ENCODE peak calls at places on chromosomes 16 and 17, in four cellular contexts. A is K562, M is A549, V is HepG2. E is an unnamed sample.

GRCh38 chr16:49489686-49490320 is 116.2 kb downstream of the C16orf78 start:
- DNase-seq in A (no peak), M (no peak), V (no peak), E (no peak)

GRCh38 chr17:29251969-29252866 is 5.6 kb downstream of the CRYBA1 start:
- DNase-seq in A (peak; percentile 38), M (peak; percentile 63), V (no peak), E (no peak)

GRCh38 chr17:7296189-7296861 is 1.9 kb upstream of the YBX2 start:
- DNase-seq in A (peak; percentile 77), M (peak; percentile 86), V (peak; percentile 56), E (peak; percentile 94)

GRCh38 chr17:27539794-27540193 is 83.5 kb downstream of the KSR1 start:
- DNase-seq in A (no peak), M (no peak), V (no peak), E (no peak)

GRCh38 chr17:77373298-77374169 is 232.8 kb downstream of the SEC14L1 start:
- DNase-seq in A (no peak), M (no peak), V (no peak), E (peak; percentile 51)

GRCh38 chr16:48526058-48526957 is 83.7 kb downstream of the N4BP1 start:
- DNase-seq in A (no peak), M (peak; percentile 44), V (peak; percentile 85), E (peak; percentile 72)

GRCh38 chr16:1155353-1156110 is 2.6 kb downstream of the CACNA1H start:
- DNase-seq in A (no peak), M (no peak), V (peak; percentile 39), E (no peak)

GRCh38 chr17:73757324-73757942 is 113.2 kb upstream of the SDK2 start:
- DNase-seq in A (no peak), M (no peak), V (no peak), E (no peak)

GRCh38 chr16:1108299-1109252 is 12.5 kb upstream of the C1QTNF8 start:
- DNase-seq in A (no peak), M (no peak), V (no peak), E (peak; percentile 54)

GRCh38 chr17:751269-752001 is 629 bp downstream of the GEMIN4 start:
- DNase-seq in A (no peak), M (peak; percentile 58), V (no peak), E (peak; percentile 16)

GRCh38 chr17:32111141-32111771 is 31.0 kb upstream of the RHOT1 start:
- DNase-seq in A (peak; percentile 46), M (no peak), V (peak; percentile 52), E (peak; percentile 73)

GRCh38 chr16:30142672-30143346 is 19.8 kb upstream of the MAPK3 start:
- DNase-seq in A (no peak), M (no peak), V (peak; percentile 61), E (no peak)

GRCh38 chr16:23334950-23335349 is 32.8 kb downstream of the SCNN1B start:
- DNase-seq in A (no peak), M (no peak), V (no peak), E (no peak)

GRCh38 chr16:67016681-67017450 is 12.1 kb upstream of the CBFB start:
- DNase-seq in A (no peak), M (no peak), V (no peak), E (no peak)

GRCh38 chr16:70703041-70703834 is 17.4 kb upstream of the MTSS2 start:
- DNase-seq in A (peak; percentile 48), M (peak; percentile 40), V (peak; percentile 79), E (peak; percentile 45)

GRCh38 chr17:73802314-73802713 is 158.1 kb upstream of the SDK2 start:
- DNase-seq in A (no peak), M (no peak), V (peak; percentile 73), E (no peak)

GRCh38 chr16:57446530-57447141 is 549 bp downstream of the CIAPIN1 start:
- DNase-seq in A (peak; percentile 33), M (peak; percentile 35), V (no peak), E (no peak)

GRCh38 chr16:11219188-11219587 is 36.8 kb downstream of the SOCS1 start:
- DNase-seq in A (no peak), M (no peak), V (no peak), E (no peak)

GRCh38 chr16:70544548-70544947 is 20.9 kb downstream of the SF3B3 start:
- DNase-seq in A (no peak), M (no peak), V (no peak), E (no peak)

GRCh38 chr16:75614247-75614897 is 8.7 kb downstream of the ADAT1 start:
- DNase-seq in A (no peak), M (no peak), V (no peak), E (no peak)

GRCh38 chr17:55547027-55547670 is 35.9 kb upstream of the SMIM36 start:
- DNase-seq in A (no peak), M (no peak), V (no peak), E (no peak)

GRCh38 chr16:2483160-2483559 is 8.2 kb downstream of the TBC1D24 start:
- DNase-seq in A (no peak), M (no peak), V (no peak), E (no peak)

GRCh38 chr17:18379246-18380146 is 1.9 kb downstream of the EVPLL start:
- DNase-seq in A (no peak), M (no peak), V (no peak), E (no peak)

GRCh38 chr17:44176257-44176656 is 5.8 kb downstream of the ASB16 start:
- DNase-seq in A (no peak), M (no peak), V (no peak), E (no peak)

GRCh38 chr17:72254808-72255449 is 134.1 kb downstream of the SOX9 start:
- DNase-seq in A (no peak), M (no peak), V (no peak), E (no peak)
- TF ChIP-seq NR3C1 in A (no peak), M (no peak), V (no peak), E (no peak)

DNA sequence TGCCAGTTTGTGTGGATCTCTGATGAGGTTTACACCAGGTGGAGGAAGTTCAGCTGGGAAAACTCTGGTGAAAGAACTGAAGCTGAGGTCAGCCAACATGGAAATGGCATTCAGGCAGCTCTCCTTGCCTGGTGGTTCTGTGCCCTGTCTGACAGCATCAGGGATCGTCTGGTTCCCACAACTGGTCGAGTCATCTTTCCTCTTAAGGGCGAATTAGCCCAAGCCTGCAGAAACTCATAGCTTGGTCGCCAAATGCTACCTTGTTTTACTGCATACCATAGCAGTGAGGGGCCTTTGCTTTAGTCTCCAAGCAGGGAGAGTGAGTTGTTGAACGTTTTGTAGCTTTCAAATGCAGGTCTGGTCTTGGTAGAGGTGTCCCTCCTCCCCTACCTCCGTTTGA is 7.2 kb downstream of the PLCG2 start:
- DNase-seq in A (no peak), M (no peak), V (no peak), E (no peak)
- TF ChIP-seq NR3C1 in A (no peak), M (no peak), V (no peak), E (no peak)

GRCh38 chr17:72515291-72516065 is 394.7 kb downstream of the SOX9 start:
- DNase-seq in A (no peak), M (no peak), V (no peak), E (no peak)

GRCh38 chr17:72514321-72514861 is 393.6 kb downstream of the SOX9 start:
- DNase-seq in A (no peak), M (no peak), V (no peak), E (no peak)

GRCh38 chr17:72512649-72513556 is 392.1 kb downstream of the SOX9 start:
- DNase-seq in A (no peak), M (no peak), V (no peak), E (no peak)

GRCh38 chr17:72516772-72517399 is 396.1 kb downstream of the SOX9 start:
- DNase-seq in A (no peak), M (peak; percentile 59), V (peak; percentile 72), E (no peak)

GRCh38 chr17:72514888-72515287 is 394.1 kb downstream of the SOX9 start:
- DNase-seq in A (no peak), M (no peak), V (no peak), E (no peak)
- TF ChIP-seq NR3C1 in A (no peak), M (no peak), V (no peak), E (no peak)

GRCh38 chr17:38510424-38511125 is 82.3 kb downstream of the ARHGAP23 start:
- DNase-seq in A (peak; percentile 79), M (no peak), V (peak; percentile 39), E (peak; percentile 65)
- TF ChIP-seq NR3C1 in A (no peak), M (no peak), V (no peak), E (no peak)

GRCh38 chr17:64706224-64707076 is 44.3 kb upstream of the SMURF2 start:
- DNase-seq in A (no peak), M (peak; percentile 59), V (peak; percentile 46), E (no peak)
- TF ChIP-seq NR3C1 in A (no peak), M (no peak), V (no peak), E (no peak)

GRCh38 chr16:88817785-88818609 is 6.3 kb upstream of the APRT start:
- DNase-seq in A (no peak), M (no peak), V (no peak), E (no peak)

GRCh38 chr16:88816736-88817535 is 5.2 kb upstream of the APRT start:
- DNase-seq in A (no peak), M (no peak), V (no peak), E (no peak)

GRCh38 chr16:88814144-88814502 is 2.4 kb upstream of the APRT start:
- DNase-seq in A (no peak), M (no peak), V (no peak), E (no peak)

GRCh38 chr16:88815227-88815626 is 3.5 kb upstream of the APRT start:
- DNase-seq in A (no peak), M (no peak), V (no peak), E (no peak)

DNA sequence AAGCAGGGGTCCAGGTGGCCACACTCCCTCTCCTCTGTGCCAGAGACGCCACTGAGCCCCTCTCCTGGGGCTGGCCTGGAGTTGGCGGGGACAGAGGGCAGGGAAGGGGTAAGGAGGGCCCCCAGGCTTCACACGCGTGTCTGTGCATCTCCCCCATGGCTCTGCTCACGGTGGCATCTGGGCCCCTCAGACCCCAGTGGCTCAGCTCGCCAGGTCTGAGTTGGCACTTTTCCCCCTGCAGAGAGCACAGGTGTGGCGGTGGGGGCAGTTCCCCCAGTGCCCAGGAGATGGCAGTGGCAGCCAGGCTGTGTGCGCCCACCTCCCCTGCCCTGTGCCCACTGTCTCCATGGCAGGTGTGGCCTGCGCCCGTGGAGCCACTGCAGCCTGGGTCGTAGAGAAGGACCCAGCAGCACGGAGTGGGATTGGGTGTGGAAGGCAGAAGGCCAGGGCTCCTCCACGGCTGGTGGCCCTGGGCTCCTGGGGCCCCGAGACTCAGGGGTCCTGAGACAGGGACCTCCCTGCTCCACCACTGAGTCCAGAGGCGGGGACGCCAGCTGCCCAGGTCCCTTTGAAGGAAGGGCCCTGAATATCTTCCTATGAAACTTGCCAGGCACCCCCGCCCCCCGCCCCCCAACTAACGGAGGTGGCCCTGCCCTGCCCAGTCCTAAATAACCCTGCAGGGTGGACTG is 4.3 kb upstream of the APRT start:
- DNase-seq in A (peak; percentile 43), M (peak; percentile 37), V (peak; percentile 35), E (peak; percentile 69)
- TF ChIP-seq NR3C1 in A (no peak), M (no peak), V (no peak), E (no peak)

DNA sequence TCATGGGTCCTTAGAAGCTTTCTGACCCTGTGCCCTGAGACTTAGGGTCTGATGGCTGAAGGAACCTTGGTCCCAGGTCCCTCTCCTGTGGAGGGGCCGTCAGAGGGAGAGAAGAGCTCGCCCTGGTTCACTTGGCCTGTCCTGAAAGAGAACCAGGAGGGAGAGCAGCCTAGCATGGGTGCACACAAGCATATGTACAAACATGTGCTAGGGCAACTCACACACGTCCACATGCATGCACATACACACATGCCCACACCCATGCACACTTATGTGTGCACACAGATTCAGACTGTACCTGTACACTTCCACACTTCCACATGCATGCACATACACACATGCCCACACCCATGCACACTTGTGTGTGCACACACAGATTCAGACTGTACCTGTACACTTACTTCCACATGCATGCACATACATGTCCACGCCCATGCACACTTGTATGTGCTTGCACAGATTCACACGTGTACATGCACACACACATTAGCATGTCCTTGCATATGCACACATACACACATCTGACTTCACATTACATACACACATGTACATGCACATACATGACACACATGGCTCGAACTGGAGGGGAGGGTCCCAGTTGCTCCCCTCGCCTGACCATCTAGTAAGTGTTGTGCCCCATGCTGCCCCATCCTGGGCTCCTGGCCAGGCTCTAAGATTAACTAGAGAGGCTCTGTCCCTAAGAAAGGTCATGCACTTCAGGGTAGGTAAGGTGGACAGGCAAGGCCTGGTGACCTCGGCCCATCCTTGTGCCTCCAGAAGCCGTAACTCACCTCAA is 122.0 kb downstream of the METRNL start:
- DNase-seq in A (no peak), M (no peak), V (no peak), E (no peak)
- TF ChIP-seq NR3C1 in A (no peak), M (no peak), V (no peak), E (no peak)

E was measured in WTC11.